ENCODE peak calls at places on chromosomes 6 and 20, in nine cellular contexts. One of them, this sample, is unnamed.

GRCh38 chr20:63273635-63274380 is 1.2 kb downstream of the ARFGAP1 start:
- DNase-seq in effector CD4-positive, alpha-beta T cell: no peak
- DNase-seq in HT-29: peak
- DNase-seq in bronchial epithelial cell: peak
- DNase-seq in activated CD4-positive, CD25-positive, alpha-beta regulatory T cell: no peak
- DNase-seq in astrocyte of the hippocampus: peak
- DNase-seq in CD8-positive, alpha-beta memory T cell: no peak
- DNase-seq in astrocyte of the spinal cord: peak
- DNase-seq in stimulated activated CD4-positive, alpha-beta T cell treated with anti-CD3 and anti-CD28 coated beads, TNF-alpha, amount 100 ng/mL, for 4 hours: no peak
- DNase-seq in this sample: no peak

GRCh38 chr20:54058420-54059139 is 11.8 kb downstream of the BCAS1 start:
- DNase-seq in effector CD4-positive, alpha-beta T cell: no peak
- DNase-seq in HT-29: no peak
- DNase-seq in bronchial epithelial cell: no peak
- DNase-seq in activated CD4-positive, CD25-positive, alpha-beta regulatory T cell: no peak
- DNase-seq in astrocyte of the hippocampus: no peak
- DNase-seq in CD8-positive, alpha-beta memory T cell: no peak
- DNase-seq in astrocyte of the spinal cord: no peak
- DNase-seq in stimulated activated CD4-positive, alpha-beta T cell treated with anti-CD3 and anti-CD28 coated beads, TNF-alpha, amount 100 ng/mL, for 4 hours: no peak
- DNase-seq in this sample: no peak

GRCh38 chr6:119463081-119463626 is 113.6 kb upstream of the MAN1A1 start:
- DNase-seq in effector CD4-positive, alpha-beta T cell: no peak
- DNase-seq in HT-29: no peak
- DNase-seq in bronchial epithelial cell: no peak
- DNase-seq in activated CD4-positive, CD25-positive, alpha-beta regulatory T cell: no peak
- DNase-seq in astrocyte of the hippocampus: no peak
- DNase-seq in CD8-positive, alpha-beta memory T cell: no peak
- DNase-seq in astrocyte of the spinal cord: no peak
- DNase-seq in stimulated activated CD4-positive, alpha-beta T cell treated with anti-CD3 and anti-CD28 coated beads, TNF-alpha, amount 100 ng/mL, for 4 hours: no peak
- DNase-seq in this sample: no peak

GRCh38 chr6:146860583-146860982 is 261.8 kb downstream of the ADGB start:
- DNase-seq in effector CD4-positive, alpha-beta T cell: no peak
- DNase-seq in HT-29: no peak
- DNase-seq in bronchial epithelial cell: no peak
- DNase-seq in activated CD4-positive, CD25-positive, alpha-beta regulatory T cell: no peak
- DNase-seq in astrocyte of the hippocampus: no peak
- DNase-seq in CD8-positive, alpha-beta memory T cell: no peak
- DNase-seq in astrocyte of the spinal cord: no peak
- DNase-seq in stimulated activated CD4-positive, alpha-beta T cell treated with anti-CD3 and anti-CD28 coated beads, TNF-alpha, amount 100 ng/mL, for 4 hours: no peak
- DNase-seq in this sample: no peak

GRCh38 chr20:53891306-53891894 is 179.0 kb downstream of the BCAS1 start:
- DNase-seq in effector CD4-positive, alpha-beta T cell: no peak
- DNase-seq in HT-29: no peak
- DNase-seq in bronchial epithelial cell: peak
- DNase-seq in activated CD4-positive, CD25-positive, alpha-beta regulatory T cell: no peak
- DNase-seq in astrocyte of the hippocampus: no peak
- DNase-seq in CD8-positive, alpha-beta memory T cell: no peak
- DNase-seq in astrocyte of the spinal cord: no peak
- DNase-seq in stimulated activated CD4-positive, alpha-beta T cell treated with anti-CD3 and anti-CD28 coated beads, TNF-alpha, amount 100 ng/mL, for 4 hours: no peak
- DNase-seq in this sample: no peak

GRCh38 chr6:43848992-43849391 is 79.0 kb downstream of the VEGFA start:
- DNase-seq in effector CD4-positive, alpha-beta T cell: no peak
- DNase-seq in HT-29: no peak
- DNase-seq in bronchial epithelial cell: no peak
- DNase-seq in activated CD4-positive, CD25-positive, alpha-beta regulatory T cell: no peak
- DNase-seq in astrocyte of the hippocampus: no peak
- DNase-seq in CD8-positive, alpha-beta memory T cell: no peak
- DNase-seq in astrocyte of the spinal cord: no peak
- DNase-seq in stimulated activated CD4-positive, alpha-beta T cell treated with anti-CD3 and anti-CD28 coated beads, TNF-alpha, amount 100 ng/mL, for 4 hours: no peak
- DNase-seq in this sample: no peak

GRCh38 chr6:101703311-101703710 is 309.8 kb downstream of the GRIK2 start:
- DNase-seq in effector CD4-positive, alpha-beta T cell: no peak
- DNase-seq in HT-29: no peak
- DNase-seq in bronchial epithelial cell: no peak
- DNase-seq in activated CD4-positive, CD25-positive, alpha-beta regulatory T cell: no peak
- DNase-seq in astrocyte of the hippocampus: no peak
- DNase-seq in CD8-positive, alpha-beta memory T cell: no peak
- DNase-seq in astrocyte of the spinal cord: no peak
- DNase-seq in stimulated activated CD4-positive, alpha-beta T cell treated with anti-CD3 and anti-CD28 coated beads, TNF-alpha, amount 100 ng/mL, for 4 hours: no peak
- DNase-seq in this sample: no peak

GRCh38 chr6:139219271-139219729 is 72.5 kb downstream of the TXLNB start:
- DNase-seq in effector CD4-positive, alpha-beta T cell: peak
- DNase-seq in HT-29: peak
- DNase-seq in bronchial epithelial cell: peak
- DNase-seq in activated CD4-positive, CD25-positive, alpha-beta regulatory T cell: peak
- DNase-seq in astrocyte of the hippocampus: peak
- DNase-seq in CD8-positive, alpha-beta memory T cell: peak
- DNase-seq in astrocyte of the spinal cord: peak
- DNase-seq in stimulated activated CD4-positive, alpha-beta T cell treated with anti-CD3 and anti-CD28 coated beads, TNF-alpha, amount 100 ng/mL, for 4 hours: peak
- DNase-seq in this sample: peak

GRCh38 chr6:484729-485111 is 93.2 kb downstream of the IRF4 start:
- DNase-seq in effector CD4-positive, alpha-beta T cell: no peak
- DNase-seq in HT-29: no peak
- DNase-seq in bronchial epithelial cell: no peak
- DNase-seq in activated CD4-positive, CD25-positive, alpha-beta regulatory T cell: no peak
- DNase-seq in astrocyte of the hippocampus: no peak
- DNase-seq in CD8-positive, alpha-beta memory T cell: no peak
- DNase-seq in astrocyte of the spinal cord: no peak
- DNase-seq in stimulated activated CD4-positive, alpha-beta T cell treated with anti-CD3 and anti-CD28 coated beads, TNF-alpha, amount 100 ng/mL, for 4 hours: no peak
- DNase-seq in this sample: no peak

GRCh38 chr20:53658327-53658726 is 64.7 kb upstream of the ZNF217 start:
- DNase-seq in effector CD4-positive, alpha-beta T cell: no peak
- DNase-seq in HT-29: no peak
- DNase-seq in bronchial epithelial cell: no peak
- DNase-seq in activated CD4-positive, CD25-positive, alpha-beta regulatory T cell: no peak
- DNase-seq in astrocyte of the hippocampus: no peak
- DNase-seq in CD8-positive, alpha-beta memory T cell: no peak
- DNase-seq in astrocyte of the spinal cord: no peak
- DNase-seq in stimulated activated CD4-positive, alpha-beta T cell treated with anti-CD3 and anti-CD28 coated beads, TNF-alpha, amount 100 ng/mL, for 4 hours: no peak
- DNase-seq in this sample: no peak

GRCh38 chr6:129608886-129609540 is 101.0 kb downstream of the ARHGAP18 start:
- DNase-seq in effector CD4-positive, alpha-beta T cell: no peak
- DNase-seq in HT-29: no peak
- DNase-seq in bronchial epithelial cell: no peak
- DNase-seq in activated CD4-positive, CD25-positive, alpha-beta regulatory T cell: no peak
- DNase-seq in astrocyte of the hippocampus: peak
- DNase-seq in CD8-positive, alpha-beta memory T cell: no peak
- DNase-seq in astrocyte of the spinal cord: no peak
- DNase-seq in stimulated activated CD4-positive, alpha-beta T cell treated with anti-CD3 and anti-CD28 coated beads, TNF-alpha, amount 100 ng/mL, for 4 hours: no peak
- DNase-seq in this sample: no peak

GRCh38 chr20:40446868-40447267 is 242.2 kb downstream of the MAFB start:
- DNase-seq in effector CD4-positive, alpha-beta T cell: no peak
- DNase-seq in HT-29: peak
- DNase-seq in bronchial epithelial cell: no peak
- DNase-seq in activated CD4-positive, CD25-positive, alpha-beta regulatory T cell: no peak
- DNase-seq in astrocyte of the hippocampus: no peak
- DNase-seq in CD8-positive, alpha-beta memory T cell: no peak
- DNase-seq in astrocyte of the spinal cord: no peak
- DNase-seq in stimulated activated CD4-positive, alpha-beta T cell treated with anti-CD3 and anti-CD28 coated beads, TNF-alpha, amount 100 ng/mL, for 4 hours: no peak
- DNase-seq in this sample: no peak

GRCh38 chr6:2429460-2429859 is 184.1 kb upstream of the GMDS start:
- DNase-seq in effector CD4-positive, alpha-beta T cell: no peak
- DNase-seq in HT-29: no peak
- DNase-seq in bronchial epithelial cell: no peak
- DNase-seq in activated CD4-positive, CD25-positive, alpha-beta regulatory T cell: no peak
- DNase-seq in astrocyte of the hippocampus: no peak
- DNase-seq in CD8-positive, alpha-beta memory T cell: no peak
- DNase-seq in astrocyte of the spinal cord: no peak
- DNase-seq in stimulated activated CD4-positive, alpha-beta T cell treated with anti-CD3 and anti-CD28 coated beads, TNF-alpha, amount 100 ng/mL, for 4 hours: no peak
- DNase-seq in this sample: no peak

GRCh38 chr6:39256294-39256693 is 27.0 kb upstream of the KCNK5 start:
- DNase-seq in effector CD4-positive, alpha-beta T cell: no peak
- DNase-seq in HT-29: no peak
- DNase-seq in bronchial epithelial cell: no peak
- DNase-seq in activated CD4-positive, CD25-positive, alpha-beta regulatory T cell: no peak
- DNase-seq in astrocyte of the hippocampus: no peak
- DNase-seq in CD8-positive, alpha-beta memory T cell: no peak
- DNase-seq in astrocyte of the spinal cord: no peak
- DNase-seq in stimulated activated CD4-positive, alpha-beta T cell treated with anti-CD3 and anti-CD28 coated beads, TNF-alpha, amount 100 ng/mL, for 4 hours: no peak
- DNase-seq in this sample: no peak

GRCh38 chr20:38875170-38875993 is 50.8 kb upstream of the FAM83D start:
- DNase-seq in effector CD4-positive, alpha-beta T cell: peak
- DNase-seq in HT-29: no peak
- DNase-seq in bronchial epithelial cell: no peak
- DNase-seq in activated CD4-positive, CD25-positive, alpha-beta regulatory T cell: no peak
- DNase-seq in astrocyte of the hippocampus: no peak
- DNase-seq in CD8-positive, alpha-beta memory T cell: peak
- DNase-seq in astrocyte of the spinal cord: no peak
- DNase-seq in stimulated activated CD4-positive, alpha-beta T cell treated with anti-CD3 and anti-CD28 coated beads, TNF-alpha, amount 100 ng/mL, for 4 hours: peak
- DNase-seq in this sample: no peak

GRCh38 chr6:146997062-146997461 is 207.2 kb upstream of the STXBP5 start:
- DNase-seq in effector CD4-positive, alpha-beta T cell: no peak
- DNase-seq in HT-29: no peak
- DNase-seq in bronchial epithelial cell: peak
- DNase-seq in activated CD4-positive, CD25-positive, alpha-beta regulatory T cell: no peak
- DNase-seq in astrocyte of the hippocampus: peak
- DNase-seq in CD8-positive, alpha-beta memory T cell: no peak
- DNase-seq in astrocyte of the spinal cord: peak
- DNase-seq in stimulated activated CD4-positive, alpha-beta T cell treated with anti-CD3 and anti-CD28 coated beads, TNF-alpha, amount 100 ng/mL, for 4 hours: no peak
- DNase-seq in this sample: no peak

GRCh38 chr6:109351231-109352132 is 30.8 kb downstream of the CD164 start:
- DNase-seq in effector CD4-positive, alpha-beta T cell: no peak
- DNase-seq in HT-29: no peak
- DNase-seq in bronchial epithelial cell: peak
- DNase-seq in activated CD4-positive, CD25-positive, alpha-beta regulatory T cell: no peak
- DNase-seq in astrocyte of the hippocampus: no peak
- DNase-seq in CD8-positive, alpha-beta memory T cell: no peak
- DNase-seq in astrocyte of the spinal cord: no peak
- DNase-seq in stimulated activated CD4-positive, alpha-beta T cell treated with anti-CD3 and anti-CD28 coated beads, TNF-alpha, amount 100 ng/mL, for 4 hours: no peak
- DNase-seq in this sample: no peak

GRCh38 chr6:2795960-2796359 is 30.8 kb downstream of the WRNIP1 start:
- DNase-seq in effector CD4-positive, alpha-beta T cell: no peak
- DNase-seq in HT-29: no peak
- DNase-seq in bronchial epithelial cell: no peak
- DNase-seq in activated CD4-positive, CD25-positive, alpha-beta regulatory T cell: no peak
- DNase-seq in astrocyte of the hippocampus: no peak
- DNase-seq in CD8-positive, alpha-beta memory T cell: no peak
- DNase-seq in astrocyte of the spinal cord: no peak
- DNase-seq in stimulated activated CD4-positive, alpha-beta T cell treated with anti-CD3 and anti-CD28 coated beads, TNF-alpha, amount 100 ng/mL, for 4 hours: no peak
- DNase-seq in this sample: no peak

GRCh38 chr6:142378138-142378875 is 76.5 kb downstream of the ADGRG6 start:
- DNase-seq in effector CD4-positive, alpha-beta T cell: no peak
- DNase-seq in HT-29: no peak
- DNase-seq in bronchial epithelial cell: peak
- DNase-seq in activated CD4-positive, CD25-positive, alpha-beta regulatory T cell: no peak
- DNase-seq in astrocyte of the hippocampus: peak
- DNase-seq in CD8-positive, alpha-beta memory T cell: no peak
- DNase-seq in astrocyte of the spinal cord: peak
- DNase-seq in stimulated activated CD4-positive, alpha-beta T cell treated with anti-CD3 and anti-CD28 coated beads, TNF-alpha, amount 100 ng/mL, for 4 hours: no peak
- DNase-seq in this sample: no peak

GRCh38 chr6:135830971-135831370 is 20.5 kb upstream of the PDE7B start:
- DNase-seq in effector CD4-positive, alpha-beta T cell: no peak
- DNase-seq in HT-29: no peak
- DNase-seq in bronchial epithelial cell: no peak
- DNase-seq in activated CD4-positive, CD25-positive, alpha-beta regulatory T cell: no peak
- DNase-seq in astrocyte of the hippocampus: no peak
- DNase-seq in CD8-positive, alpha-beta memory T cell: no peak
- DNase-seq in astrocyte of the spinal cord: no peak
- DNase-seq in stimulated activated CD4-positive, alpha-beta T cell treated with anti-CD3 and anti-CD28 coated beads, TNF-alpha, amount 100 ng/mL, for 4 hours: no peak
- DNase-seq in this sample: no peak

GRCh38 chr20:36852187-36852586 is 23.8 kb upstream of the TLDC2 start:
- DNase-seq in effector CD4-positive, alpha-beta T cell: no peak
- DNase-seq in HT-29: no peak
- DNase-seq in bronchial epithelial cell: no peak
- DNase-seq in activated CD4-positive, CD25-positive, alpha-beta regulatory T cell: no peak
- DNase-seq in astrocyte of the hippocampus: no peak
- DNase-seq in CD8-positive, alpha-beta memory T cell: no peak
- DNase-seq in astrocyte of the spinal cord: no peak
- DNase-seq in stimulated activated CD4-positive, alpha-beta T cell treated with anti-CD3 and anti-CD28 coated beads, TNF-alpha, amount 100 ng/mL, for 4 hours: no peak
- DNase-seq in this sample: no peak

GRCh38 chr6:100906325-100906724 is 25.2 kb upstream of the ASCC3 start:
- DNase-seq in effector CD4-positive, alpha-beta T cell: no peak
- DNase-seq in HT-29: no peak
- DNase-seq in bronchial epithelial cell: no peak
- DNase-seq in activated CD4-positive, CD25-positive, alpha-beta regulatory T cell: no peak
- DNase-seq in astrocyte of the hippocampus: no peak
- DNase-seq in CD8-positive, alpha-beta memory T cell: no peak
- DNase-seq in astrocyte of the spinal cord: no peak
- DNase-seq in stimulated activated CD4-positive, alpha-beta T cell treated with anti-CD3 and anti-CD28 coated beads, TNF-alpha, amount 100 ng/mL, for 4 hours: no peak
- DNase-seq in this sample: no peak

GRCh38 chr20:23050847-23051627 is 1.6 kb upstream of the THBD start:
- DNase-seq in effector CD4-positive, alpha-beta T cell: no peak
- DNase-seq in HT-29: peak
- DNase-seq in bronchial epithelial cell: peak
- DNase-seq in activated CD4-positive, CD25-positive, alpha-beta regulatory T cell: no peak
- DNase-seq in astrocyte of the hippocampus: peak
- DNase-seq in CD8-positive, alpha-beta memory T cell: no peak
- DNase-seq in astrocyte of the spinal cord: peak
- DNase-seq in stimulated activated CD4-positive, alpha-beta T cell treated with anti-CD3 and anti-CD28 coated beads, TNF-alpha, amount 100 ng/mL, for 4 hours: no peak
- DNase-seq in this sample: peak

GRCh38 chr6:14035448-14035847 is 82.1 kb upstream of the CD83 start:
- DNase-seq in effector CD4-positive, alpha-beta T cell: no peak
- DNase-seq in HT-29: no peak
- DNase-seq in bronchial epithelial cell: peak
- DNase-seq in activated CD4-positive, CD25-positive, alpha-beta regulatory T cell: no peak
- DNase-seq in astrocyte of the hippocampus: peak
- DNase-seq in CD8-positive, alpha-beta memory T cell: no peak
- DNase-seq in astrocyte of the spinal cord: peak
- DNase-seq in stimulated activated CD4-positive, alpha-beta T cell treated with anti-CD3 and anti-CD28 coated beads, TNF-alpha, amount 100 ng/mL, for 4 hours: no peak
- DNase-seq in this sample: no peak

GRCh38 chr6:135853227-135853626 is 1.7 kb downstream of the PDE7B start:
- DNase-seq in effector CD4-positive, alpha-beta T cell: no peak
- DNase-seq in HT-29: no peak
- DNase-seq in bronchial epithelial cell: no peak
- DNase-seq in activated CD4-positive, CD25-positive, alpha-beta regulatory T cell: no peak
- DNase-seq in astrocyte of the hippocampus: peak
- DNase-seq in CD8-positive, alpha-beta memory T cell: no peak
- DNase-seq in astrocyte of the spinal cord: peak
- DNase-seq in stimulated activated CD4-positive, alpha-beta T cell treated with anti-CD3 and anti-CD28 coated beads, TNF-alpha, amount 100 ng/mL, for 4 hours: no peak
- DNase-seq in this sample: no peak

GRCh38 chr20:9081423-9081966 is 12.6 kb downstream of the PLCB4 start:
- DNase-seq in effector CD4-positive, alpha-beta T cell: no peak
- DNase-seq in HT-29: no peak
- DNase-seq in bronchial epithelial cell: no peak
- DNase-seq in activated CD4-positive, CD25-positive, alpha-beta regulatory T cell: no peak
- DNase-seq in astrocyte of the hippocampus: no peak
- DNase-seq in CD8-positive, alpha-beta memory T cell: no peak
- DNase-seq in astrocyte of the spinal cord: no peak
- DNase-seq in stimulated activated CD4-positive, alpha-beta T cell treated with anti-CD3 and anti-CD28 coated beads, TNF-alpha, amount 100 ng/mL, for 4 hours: no peak
- DNase-seq in this sample: no peak

GRCh38 chr20:11394145-11394833 is 523.4 kb upstream of the BTBD3 start:
- DNase-seq in effector CD4-positive, alpha-beta T cell: no peak
- DNase-seq in HT-29: no peak
- DNase-seq in bronchial epithelial cell: peak
- DNase-seq in activated CD4-positive, CD25-positive, alpha-beta regulatory T cell: no peak
- DNase-seq in astrocyte of the hippocampus: peak
- DNase-seq in CD8-positive, alpha-beta memory T cell: no peak
- DNase-seq in astrocyte of the spinal cord: peak
- DNase-seq in stimulated activated CD4-positive, alpha-beta T cell treated with anti-CD3 and anti-CD28 coated beads, TNF-alpha, amount 100 ng/mL, for 4 hours: no peak
- DNase-seq in this sample: no peak

GRCh38 chr6:7580537-7580926 is 9.5 kb upstream of the SNRNP48 start:
- DNase-seq in effector CD4-positive, alpha-beta T cell: no peak
- DNase-seq in HT-29: no peak
- DNase-seq in bronchial epithelial cell: peak
- DNase-seq in activated CD4-positive, CD25-positive, alpha-beta regulatory T cell: no peak
- DNase-seq in astrocyte of the hippocampus: no peak
- DNase-seq in CD8-positive, alpha-beta memory T cell: no peak
- DNase-seq in astrocyte of the spinal cord: no peak
- DNase-seq in stimulated activated CD4-positive, alpha-beta T cell treated with anti-CD3 and anti-CD28 coated beads, TNF-alpha, amount 100 ng/mL, for 4 hours: no peak
- DNase-seq in this sample: no peak

GRCh38 chr20:47857994-47858557 is 72.8 kb upstream of the SULF2 start:
- DNase-seq in effector CD4-positive, alpha-beta T cell: no peak
- DNase-seq in HT-29: peak
- DNase-seq in bronchial epithelial cell: peak
- DNase-seq in activated CD4-positive, CD25-positive, alpha-beta regulatory T cell: no peak
- DNase-seq in astrocyte of the hippocampus: peak
- DNase-seq in CD8-positive, alpha-beta memory T cell: no peak
- DNase-seq in astrocyte of the spinal cord: no peak
- DNase-seq in stimulated activated CD4-positive, alpha-beta T cell treated with anti-CD3 and anti-CD28 coated beads, TNF-alpha, amount 100 ng/mL, for 4 hours: no peak
- DNase-seq in this sample: no peak

GRCh38 chr20:18019068-18019467 is 38.6 kb downstream of the OVOL2 start:
- DNase-seq in effector CD4-positive, alpha-beta T cell: no peak
- DNase-seq in HT-29: no peak
- DNase-seq in bronchial epithelial cell: peak
- DNase-seq in activated CD4-positive, CD25-positive, alpha-beta regulatory T cell: no peak
- DNase-seq in astrocyte of the hippocampus: no peak
- DNase-seq in CD8-positive, alpha-beta memory T cell: no peak
- DNase-seq in astrocyte of the spinal cord: no peak
- DNase-seq in stimulated activated CD4-positive, alpha-beta T cell treated with anti-CD3 and anti-CD28 coated beads, TNF-alpha, amount 100 ng/mL, for 4 hours: no peak
- DNase-seq in this sample: no peak

GRCh38 chr20:49983848-49984408 is 1.1 kb downstream of the SNAI1 start:
- DNase-seq in effector CD4-positive, alpha-beta T cell: no peak
- DNase-seq in HT-29: no peak
- DNase-seq in bronchial epithelial cell: no peak
- DNase-seq in activated CD4-positive, CD25-positive, alpha-beta regulatory T cell: no peak
- DNase-seq in astrocyte of the hippocampus: peak
- DNase-seq in CD8-positive, alpha-beta memory T cell: no peak
- DNase-seq in astrocyte of the spinal cord: peak
- DNase-seq in stimulated activated CD4-positive, alpha-beta T cell treated with anti-CD3 and anti-CD28 coated beads, TNF-alpha, amount 100 ng/mL, for 4 hours: no peak
- DNase-seq in this sample: no peak

This sample was measured in stomach.